ENCODE peak calls at places on chromosomes 11 and 22, in ten cellular contexts. J is stimulated activated CD4-positive, alpha-beta T cell treated with anti-CD3 and anti-CD28 coated beads, Interleukin-1b, Interleukin-23, amount 100 ng/mL, for 1 hour; S is central memory CD4-positive, alpha-beta T cell; C is epithelial cell of esophagus; L is NCI-H1105 treated with DMSO at 0.1 percent for 48 hours; N is A549; H is activated CD8-positive, alpha-beta memory T cell treated with anti-CD3 and anti-CD28 coated beads for 48 hours; V is activated CD4-positive, alpha-beta T cell treated with anti-CD3 and anti-CD28 coated beads, Interleukin-2, amount 10 ng/mL, durations not matched to agents 7 days and 5 days; G is stimulated activated naive CD8-positive, alpha-beta T cell treated with anti-CD3 and anti-CD28 coated beads, Interleukin-15, Interleukin-2, amounts not matched to agents 100 U/mL and 50 U/mL, for 24 hours; M is PC-3. R is an unnamed sample.

GRCh38 chr11:11230802-11231562 is 122.1 kb downstream of the CSNK2A3 start:
- DNase-seq in L (peak; percentile 2), N (peak; percentile 24), M (peak; percentile 40), C (no peak), V (peak; percentile 8), J (no peak), S (no peak), G (peak; percentile 32), H (no peak), R (no peak)

GRCh38 chr11:44595964-44596381 is 30.5 kb downstream of the CD82 start:
- DNase-seq in M (no peak), J (no peak), G (no peak), C (no peak), V (no peak), L (no peak), H (no peak), N (no peak), S (no peak), R (no peak)

GRCh38 chr22:23772315-23773246 is at the start of gene MMP11:
- DNase-seq in H (peak; percentile 33), V (peak; percentile 58), N (no peak), S (no peak), M (peak; percentile 29), C (peak; percentile 17), J (no peak), L (peak; percentile 33), G (peak; percentile 70), R (peak; percentile 60)

GRCh38 chr11:77047007-77047927 is 13.1 kb downstream of the B3GNT6 start:
- DNase-seq in N (peak; percentile 69), C (peak; percentile 89), L (peak; percentile 61), M (peak; percentile 99), V (peak; percentile 91), G (peak; percentile 68), J (peak; percentile 62), H (no peak), S (peak; percentile 92), R (peak; percentile 94)

GRCh38 chr11:62108971-62109391 is 14.8 kb upstream of the INCENP start:
- DNase-seq in C (peak; percentile 59), L (no peak), J (no peak), H (no peak), V (no peak), M (peak; percentile 64), G (no peak), N (no peak), S (no peak), R (no peak)

GRCh38 chr11:60880189-60880588 is 12.8 kb downstream of the ZP1 start:
- DNase-seq in H (no peak), N (no peak), C (no peak), S (no peak), M (no peak), L (no peak), V (no peak), G (no peak), J (no peak), R (no peak)

GRCh38 chr11:111977141-111978027 is 40.2 kb downstream of the DIXDC1 start:
- DNase-seq in M (peak; percentile 56), H (peak; percentile 7), C (peak; percentile 28), V (peak; percentile 10), G (peak; percentile 35), L (peak; percentile 43), S (no peak), J (no peak), N (no peak), R (no peak)

GRCh38 chr11:72263363-72263762 is 19.4 kb upstream of the PHOX2A start:
- DNase-seq in V (no peak), G (no peak), M (peak; percentile 51), H (no peak), C (peak; percentile 67), J (no peak), N (no peak), S (no peak), L (no peak), R (no peak)

GRCh38 chr22:22595001-22595835 is 36.2 kb upstream of the PRAME start:
- DNase-seq in L (no peak), V (no peak), C (no peak), N (no peak), H (no peak), M (no peak), J (no peak), S (no peak), G (no peak), R (no peak)

GRCh38 chr11:122656073-122656630 is 630 bp downstream of the UBASH3B start:
- DNase-seq in M (peak; percentile 65), V (peak; percentile 35), C (peak; percentile 67), S (no peak), L (peak; percentile 48), H (peak; percentile 47), N (peak; percentile 56), G (peak; percentile 68), J (no peak), R (peak; percentile 47)

GRCh38 chr22:22953796-22954195 is 66.2 kb downstream of the IGLL5 start:
- DNase-seq in H (no peak), G (no peak), M (no peak), S (no peak), V (no peak), L (no peak), C (no peak), N (no peak), J (no peak), R (no peak)